ENCODE peak calls at places on chromosomes 3 and 15, in nine cellular contexts. One of them, this sample, is unnamed.

GRCh38 chr3:47910777-47911440 is 105.3 kb downstream of the MAP4 start:
- DNase-seq in ovary: no peak
- DNase-seq in IMR-90: peak; percentile 95
- DNase-seq in heart left ventricle: no peak
- DNase-seq in uterus: no peak
- DNase-seq in H1: no peak
- DNase-seq in body of pancreas: peak; percentile 16
- DNase-seq in esophagus squamous epithelium: no peak
- DNase-seq in prostate gland: no peak
- DNase-seq in this sample: peak; percentile 19

GRCh38 chr3:19559724-19560442 is 374.1 kb downstream of the EFHB start:
- DNase-seq in ovary: no peak
- DNase-seq in IMR-90: no peak
- DNase-seq in heart left ventricle: no peak
- DNase-seq in uterus: no peak
- DNase-seq in H1: no peak
- DNase-seq in body of pancreas: no peak
- DNase-seq in esophagus squamous epithelium: no peak
- DNase-seq in prostate gland: no peak
- DNase-seq in this sample: no peak

GRCh38 chr15:89203705-89204273 is 17.6 kb downstream of the RLBP1 start:
- DNase-seq in ovary: no peak
- DNase-seq in IMR-90: no peak
- DNase-seq in heart left ventricle: no peak
- DNase-seq in uterus: no peak
- DNase-seq in H1: no peak
- DNase-seq in body of pancreas: no peak
- DNase-seq in esophagus squamous epithelium: no peak
- DNase-seq in prostate gland: no peak
- DNase-seq in this sample: no peak

GRCh38 chr3:44993471-44994205 is 17.6 kb downstream of the EXOSC7 start:
- DNase-seq in ovary: no peak
- DNase-seq in IMR-90: peak; percentile 79
- DNase-seq in heart left ventricle: no peak
- DNase-seq in uterus: no peak
- DNase-seq in H1: no peak
- DNase-seq in body of pancreas: no peak
- DNase-seq in esophagus squamous epithelium: no peak
- DNase-seq in prostate gland: no peak
- DNase-seq in this sample: no peak

GRCh38 chr3:105458518-105459215 is 92.0 kb downstream of the ALCAM start:
- DNase-seq in ovary: no peak
- DNase-seq in IMR-90: peak; percentile 50
- DNase-seq in heart left ventricle: no peak
- DNase-seq in uterus: no peak
- DNase-seq in H1: no peak
- DNase-seq in body of pancreas: no peak
- DNase-seq in esophagus squamous epithelium: no peak
- DNase-seq in prostate gland: no peak
- DNase-seq in this sample: no peak

GRCh38 chr15:98905981-98906711 is 101.4 kb downstream of the PGPEP1L start:
- DNase-seq in ovary: no peak
- DNase-seq in IMR-90: no peak
- DNase-seq in heart left ventricle: no peak
- DNase-seq in uterus: peak; percentile 11
- DNase-seq in H1: no peak
- DNase-seq in body of pancreas: no peak
- DNase-seq in esophagus squamous epithelium: no peak
- DNase-seq in prostate gland: no peak
- DNase-seq in this sample: no peak

GRCh38 chr15:42591238-42591936 is 16.0 kb downstream of the STARD9 start:
- DNase-seq in ovary: no peak
- DNase-seq in IMR-90: peak; percentile 54
- DNase-seq in heart left ventricle: no peak
- DNase-seq in uterus: no peak
- DNase-seq in H1: no peak
- DNase-seq in body of pancreas: no peak
- DNase-seq in esophagus squamous epithelium: no peak
- DNase-seq in prostate gland: no peak
- DNase-seq in this sample: no peak

GRCh38 chr3:172054115-172054764 is 14.9 kb downstream of the FNDC3B start:
- DNase-seq in ovary: no peak
- DNase-seq in IMR-90: no peak
- DNase-seq in heart left ventricle: no peak
- DNase-seq in uterus: no peak
- DNase-seq in H1: no peak
- DNase-seq in body of pancreas: no peak
- DNase-seq in esophagus squamous epithelium: no peak
- DNase-seq in prostate gland: no peak
- DNase-seq in this sample: no peak

GRCh38 chr15:52528465-52529288 is at the start of gene MYO5A:
- DNase-seq in ovary: peak; percentile 80
- DNase-seq in IMR-90: peak; percentile 71
- DNase-seq in heart left ventricle: peak; percentile 83
- DNase-seq in uterus: peak; percentile 61
- DNase-seq in H1: peak; percentile 79
- DNase-seq in body of pancreas: peak; percentile 63
- DNase-seq in esophagus squamous epithelium: peak; percentile 39
- DNase-seq in prostate gland: peak; percentile 63
- DNase-seq in this sample: peak; percentile 61

GRCh38 chr3:127791221-127791913 is 30.9 kb downstream of the MGLL start:
- DNase-seq in ovary: no peak
- DNase-seq in IMR-90: peak; percentile 90
- DNase-seq in heart left ventricle: no peak
- DNase-seq in uterus: no peak
- DNase-seq in H1: no peak
- DNase-seq in body of pancreas: no peak
- DNase-seq in esophagus squamous epithelium: no peak
- DNase-seq in prostate gland: peak; percentile 28
- DNase-seq in this sample: no peak

GRCh38 chr15:87144775-87145174 is 1065.1 kb downstream of the AGBL1 start:
- DNase-seq in ovary: no peak
- DNase-seq in IMR-90: peak; percentile 36
- DNase-seq in heart left ventricle: no peak
- DNase-seq in uterus: no peak
- DNase-seq in H1: no peak
- DNase-seq in body of pancreas: no peak
- DNase-seq in esophagus squamous epithelium: no peak
- DNase-seq in prostate gland: no peak
- DNase-seq in this sample: no peak

GRCh38 chr3:185925353-185925752 is 12.5 kb downstream of the TRA2B start:
- DNase-seq in ovary: no peak
- DNase-seq in IMR-90: no peak
- DNase-seq in heart left ventricle: no peak
- DNase-seq in uterus: no peak
- DNase-seq in H1: no peak
- DNase-seq in body of pancreas: no peak
- DNase-seq in esophagus squamous epithelium: no peak
- DNase-seq in prostate gland: no peak
- DNase-seq in this sample: no peak

GRCh38 chr15:57079907-57080750 is 161.7 kb downstream of the TCF12 start:
- DNase-seq in ovary: no peak
- DNase-seq in IMR-90: no peak
- DNase-seq in heart left ventricle: no peak
- DNase-seq in uterus: no peak
- DNase-seq in H1: no peak
- DNase-seq in body of pancreas: no peak
- DNase-seq in esophagus squamous epithelium: no peak
- DNase-seq in prostate gland: no peak
- DNase-seq in this sample: no peak

GRCh38 chr3:182731764-182732163 is 61.5 kb upstream of the ATP11B start:
- DNase-seq in ovary: no peak
- DNase-seq in IMR-90: no peak
- DNase-seq in heart left ventricle: no peak
- DNase-seq in uterus: no peak
- DNase-seq in H1: no peak
- DNase-seq in body of pancreas: no peak
- DNase-seq in esophagus squamous epithelium: no peak
- DNase-seq in prostate gland: no peak
- DNase-seq in this sample: no peak

GRCh38 chr15:98025237-98025636 is 64.7 kb downstream of the ARRDC4 start:
- DNase-seq in ovary: no peak
- DNase-seq in IMR-90: peak; percentile 0
- DNase-seq in heart left ventricle: no peak
- DNase-seq in uterus: no peak
- DNase-seq in H1: no peak
- DNase-seq in body of pancreas: peak; percentile 25
- DNase-seq in esophagus squamous epithelium: no peak
- DNase-seq in prostate gland: no peak
- DNase-seq in this sample: no peak

GRCh38 chr3:186432189-186432588 is 70.2 kb upstream of the DGKG start:
- DNase-seq in ovary: no peak
- DNase-seq in IMR-90: peak; percentile 11
- DNase-seq in heart left ventricle: no peak
- DNase-seq in uterus: no peak
- DNase-seq in H1: peak; percentile 22
- DNase-seq in body of pancreas: no peak
- DNase-seq in esophagus squamous epithelium: no peak
- DNase-seq in prostate gland: no peak
- DNase-seq in this sample: no peak

GRCh38 chr15:61447981-61448380 is 218.9 kb upstream of the RORA start:
- DNase-seq in ovary: no peak
- DNase-seq in IMR-90: no peak
- DNase-seq in heart left ventricle: no peak
- DNase-seq in uterus: no peak
- DNase-seq in H1: no peak
- DNase-seq in body of pancreas: no peak
- DNase-seq in esophagus squamous epithelium: no peak
- DNase-seq in prostate gland: no peak
- DNase-seq in this sample: no peak

GRCh38 chr3:24471480-24471879 is 23.2 kb downstream of the THRB start:
- DNase-seq in ovary: no peak
- DNase-seq in IMR-90: no peak
- DNase-seq in heart left ventricle: peak; percentile 17
- DNase-seq in uterus: no peak
- DNase-seq in H1: no peak
- DNase-seq in body of pancreas: no peak
- DNase-seq in esophagus squamous epithelium: no peak
- DNase-seq in prostate gland: no peak
- DNase-seq in this sample: no peak

GRCh38 chr15:95024388-95024787 is 793.0 kb downstream of the MCTP2 start:
- DNase-seq in ovary: no peak
- DNase-seq in IMR-90: peak; percentile 59
- DNase-seq in heart left ventricle: no peak
- DNase-seq in uterus: no peak
- DNase-seq in H1: no peak
- DNase-seq in body of pancreas: no peak
- DNase-seq in esophagus squamous epithelium: no peak
- DNase-seq in prostate gland: no peak
- DNase-seq in this sample: no peak
- TF ChIP-seq CTCF in ovary: no peak
- TF ChIP-seq CTCF in IMR-90: peak; percentile 55
- TF ChIP-seq CTCF in heart left ventricle: no peak
- TF ChIP-seq CTCF in uterus: peak; percentile 24
- TF ChIP-seq CTCF in H1: peak; percentile 56
- TF ChIP-seq CTCF in body of pancreas: no peak
- TF ChIP-seq CTCF in esophagus squamous epithelium: peak; percentile 14
- TF ChIP-seq CTCF in prostate gland: no peak
- TF ChIP-seq CTCF in this sample: no peak

DNA sequence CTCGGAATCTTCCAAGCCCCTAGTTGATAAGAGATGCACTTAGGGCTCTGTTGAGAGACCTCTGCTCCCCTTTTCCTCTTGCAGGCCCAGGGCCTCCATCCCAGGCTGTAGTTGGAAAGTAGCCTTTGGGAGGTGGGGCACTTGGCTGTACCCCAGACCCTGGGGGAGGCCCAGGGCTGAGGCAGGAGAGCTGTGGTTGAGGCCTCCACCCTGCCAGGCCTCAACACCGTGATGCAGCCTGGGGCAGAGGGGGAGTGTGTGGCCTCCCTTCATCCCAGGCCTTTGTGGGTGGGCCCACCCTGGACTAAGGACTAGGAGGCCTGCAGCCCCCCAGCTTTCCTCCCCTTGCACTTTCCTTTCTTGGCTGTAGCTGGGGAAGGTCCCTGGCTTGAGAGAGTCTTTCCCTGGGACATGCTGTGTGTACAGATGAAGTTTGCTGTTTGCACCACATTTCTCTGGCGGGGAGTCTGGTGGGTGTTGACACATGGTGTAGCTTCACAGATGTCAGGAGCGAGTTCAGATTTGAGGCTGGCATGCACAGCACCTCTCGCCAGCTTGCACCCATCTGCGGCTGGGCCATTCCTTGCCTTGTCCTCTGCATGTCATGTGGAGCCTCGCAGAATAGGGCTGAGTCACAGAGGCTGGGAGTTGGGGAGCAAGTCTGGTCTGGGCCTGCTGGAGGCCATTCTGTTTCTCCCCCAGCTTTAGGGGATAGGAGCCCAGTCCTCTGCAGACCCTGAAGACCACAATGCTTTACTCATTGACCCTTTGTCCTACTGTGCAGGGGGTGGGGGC is 13.7 kb downstream of the PLEKHO2 start:
- DNase-seq in ovary: no peak
- DNase-seq in IMR-90: peak; percentile 65
- DNase-seq in heart left ventricle: no peak
- DNase-seq in uterus: no peak
- DNase-seq in H1: no peak
- DNase-seq in body of pancreas: no peak
- DNase-seq in esophagus squamous epithelium: no peak
- DNase-seq in prostate gland: no peak
- DNase-seq in this sample: no peak
- H3K4me1 ChIP-seq in ovary: peaks cover 29% of the 10 kb centered on the region
- H3K4me1 ChIP-seq in IMR-90: peaks cover 72% of the 10 kb centered on the region
- H3K4me1 ChIP-seq in heart left ventricle: peaks cover 72% of the 10 kb centered on the region
- H3K4me1 ChIP-seq in uterus: peaks cover 18% of the 10 kb centered on the region
- H3K4me1 ChIP-seq in H1: peaks cover 12% of the 10 kb centered on the region
- H3K4me1 ChIP-seq in body of pancreas: peaks cover 23% of the 10 kb centered on the region
- H3K4me1 ChIP-seq in esophagus squamous epithelium: peaks cover 88% of the 10 kb centered on the region
- H3K4me1 ChIP-seq in prostate gland: no peaks in the 10 kb centered on the region
- H3K4me1 ChIP-seq in this sample: peaks cover 31% of the 10 kb centered on the region

DNA sequence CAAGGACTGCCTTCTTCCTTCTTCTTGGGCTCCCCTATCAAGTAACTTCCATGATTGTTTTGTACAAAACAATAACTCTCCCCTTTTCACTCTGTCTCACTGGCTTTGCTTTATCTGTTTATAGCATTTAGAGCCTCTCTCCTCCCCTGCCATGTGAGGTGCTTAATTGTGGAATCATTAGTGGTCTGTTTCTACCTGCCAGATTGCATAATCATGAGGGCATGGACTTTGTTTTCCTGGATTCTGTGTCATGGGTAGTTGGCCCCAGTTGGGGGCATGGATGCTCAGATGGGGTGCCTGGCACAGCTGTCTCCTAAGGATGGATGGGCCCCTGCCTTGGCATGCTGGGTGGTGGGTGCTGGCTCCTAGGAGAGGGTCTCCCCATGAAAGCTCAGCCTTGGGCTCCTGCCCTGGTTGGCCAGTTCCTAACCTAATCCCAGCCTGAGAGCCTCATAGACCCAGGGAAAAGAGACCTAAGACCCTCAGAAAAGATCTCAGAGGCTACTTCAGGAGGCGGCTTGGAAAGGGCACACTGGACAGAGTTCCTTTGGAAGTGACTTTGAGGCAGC is 8.0 kb upstream of the CTXND1 start:
- DNase-seq in ovary: no peak
- DNase-seq in IMR-90: no peak
- DNase-seq in heart left ventricle: no peak
- DNase-seq in uterus: no peak
- DNase-seq in H1: no peak
- DNase-seq in body of pancreas: no peak
- DNase-seq in esophagus squamous epithelium: no peak
- DNase-seq in prostate gland: no peak
- DNase-seq in this sample: no peak
- TF ChIP-seq POLR2A in ovary: no peak
- TF ChIP-seq POLR2A in IMR-90: no peak
- TF ChIP-seq POLR2A in heart left ventricle: no peak
- TF ChIP-seq POLR2A in uterus: no peak
- TF ChIP-seq POLR2A in H1: no peak
- TF ChIP-seq POLR2A in body of pancreas: no peak
- TF ChIP-seq POLR2A in esophagus squamous epithelium: no peak
- TF ChIP-seq POLR2A in prostate gland: no peak
- TF ChIP-seq POLR2A in this sample: no peak

GRCh38 chr3:57227204-57227929 is at the start of gene APPL1:
- DNase-seq in ovary: peak; percentile 96
- DNase-seq in IMR-90: peak; percentile 85
- DNase-seq in heart left ventricle: peak; percentile 95
- DNase-seq in uterus: peak; percentile 88
- DNase-seq in H1: peak; percentile 98
- DNase-seq in body of pancreas: peak; percentile 90
- DNase-seq in esophagus squamous epithelium: peak; percentile 18
- DNase-seq in prostate gland: peak; percentile 91
- DNase-seq in this sample: peak; percentile 88
- TF ChIP-seq CTCF in ovary: no peak
- TF ChIP-seq CTCF in IMR-90: no peak
- TF ChIP-seq CTCF in heart left ventricle: no peak
- TF ChIP-seq CTCF in uterus: no peak
- TF ChIP-seq CTCF in H1: no peak
- TF ChIP-seq CTCF in body of pancreas: no peak
- TF ChIP-seq CTCF in esophagus squamous epithelium: no peak
- TF ChIP-seq CTCF in prostate gland: no peak
- TF ChIP-seq CTCF in this sample: no peak

This sample was measured in gastrocnemius medialis.